ENCODE peak calls at places on chromosomes 12 and 14, in eight cellular contexts. One of them, this sample, is unnamed.

GRCh38 chr12:20007331-20007730 is 361.0 kb upstream of the PDE3A start:
- DNase-seq in AG09319: no peak
- DNase-seq in stimulated activated CD8-positive, alpha-beta memory T cell treated with anti-CD3 and anti-CD28 coated beads, Interleukin-12 subunit alpha, Interleukin-12 subunit beta, amount 100 ng/mL, for 4 hours: no peak
- DNase-seq in T1000: no peak
- DNase-seq in Peyer's patch: no peak
- DNase-seq in fibroblast of mammary gland: no peak
- DNase-seq in HT-29: no peak
- DNase-seq in GM12865: no peak
- DNase-seq in this sample: no peak

GRCh38 chr12:71057330-71057729 is 100.5 kb downstream of the TSPAN8 start:
- DNase-seq in stimulated activated CD8-positive, alpha-beta memory T cell treated with anti-CD3 and anti-CD28 coated beads, Interleukin-12 subunit alpha, Interleukin-12 subunit beta, amount 100 ng/mL, for 4 hours: no peak
- DNase-seq in Peyer's patch: no peak
- DNase-seq in HT-29: no peak
- DNase-seq in AG09319: no peak
- DNase-seq in fibroblast of mammary gland: peak; percentile 47
- DNase-seq in T1000: no peak
- DNase-seq in GM12865: no peak
- DNase-seq in this sample: no peak

GRCh38 chr14:23076785-23077408 is 18.0 kb downstream of the ACIN1 start:
- DNase-seq in fibroblast of mammary gland: peak; percentile 58
- DNase-seq in AG09319: no peak
- DNase-seq in Peyer's patch: no peak
- DNase-seq in T1000: no peak
- DNase-seq in stimulated activated CD8-positive, alpha-beta memory T cell treated with anti-CD3 and anti-CD28 coated beads, Interleukin-12 subunit alpha, Interleukin-12 subunit beta, amount 100 ng/mL, for 4 hours: no peak
- DNase-seq in GM12865: no peak
- DNase-seq in HT-29: peak; percentile 30
- DNase-seq in this sample: no peak

GRCh38 chr12:123591702-123592481 is 7.5 kb downstream of the TMED2 start:
- DNase-seq in HT-29: no peak
- DNase-seq in AG09319: no peak
- DNase-seq in Peyer's patch: no peak
- DNase-seq in GM12865: no peak
- DNase-seq in T1000: no peak
- DNase-seq in stimulated activated CD8-positive, alpha-beta memory T cell treated with anti-CD3 and anti-CD28 coated beads, Interleukin-12 subunit alpha, Interleukin-12 subunit beta, amount 100 ng/mL, for 4 hours: no peak
- DNase-seq in fibroblast of mammary gland: peak; percentile 42
- DNase-seq in this sample: no peak

GRCh38 chr14:73057939-73058223 is 453 bp upstream of the RBM25 start:
- DNase-seq in AG09319: no peak
- DNase-seq in Peyer's patch: no peak
- DNase-seq in T1000: no peak
- DNase-seq in HT-29: no peak
- DNase-seq in stimulated activated CD8-positive, alpha-beta memory T cell treated with anti-CD3 and anti-CD28 coated beads, Interleukin-12 subunit alpha, Interleukin-12 subunit beta, amount 100 ng/mL, for 4 hours: no peak
- DNase-seq in GM12865: no peak
- DNase-seq in fibroblast of mammary gland: no peak
- DNase-seq in this sample: no peak

GRCh38 chr14:81351205-81351604 is 48.9 kb downstream of the STON2 start:
- DNase-seq in stimulated activated CD8-positive, alpha-beta memory T cell treated with anti-CD3 and anti-CD28 coated beads, Interleukin-12 subunit alpha, Interleukin-12 subunit beta, amount 100 ng/mL, for 4 hours: no peak
- DNase-seq in fibroblast of mammary gland: no peak
- DNase-seq in T1000: no peak
- DNase-seq in Peyer's patch: no peak
- DNase-seq in HT-29: no peak
- DNase-seq in AG09319: no peak
- DNase-seq in GM12865: no peak
- DNase-seq in this sample: no peak

GRCh38 chr12:84913151-84913550 is 552 bp upstream of the SLC6A15 start:
- DNase-seq in Peyer's patch: no peak
- DNase-seq in AG09319: no peak
- DNase-seq in T1000: no peak
- DNase-seq in GM12865: no peak
- DNase-seq in fibroblast of mammary gland: peak; percentile 43
- DNase-seq in stimulated activated CD8-positive, alpha-beta memory T cell treated with anti-CD3 and anti-CD28 coated beads, Interleukin-12 subunit alpha, Interleukin-12 subunit beta, amount 100 ng/mL, for 4 hours: no peak
- DNase-seq in HT-29: no peak
- DNase-seq in this sample: no peak

GRCh38 chr12:121223283-121223946 is 13.5 kb downstream of the P2RX4 start:
- DNase-seq in Peyer's patch: peak; percentile 76
- DNase-seq in GM12865: peak; percentile 71
- DNase-seq in stimulated activated CD8-positive, alpha-beta memory T cell treated with anti-CD3 and anti-CD28 coated beads, Interleukin-12 subunit alpha, Interleukin-12 subunit beta, amount 100 ng/mL, for 4 hours: no peak
- DNase-seq in AG09319: no peak
- DNase-seq in HT-29: peak; percentile 54
- DNase-seq in fibroblast of mammary gland: no peak
- DNase-seq in T1000: no peak
- DNase-seq in this sample: no peak

GRCh38 chr12:112904571-112904970 is 2.2 kb upstream of the OAS1 start:
- DNase-seq in AG09319: no peak
- DNase-seq in T1000: no peak
- DNase-seq in GM12865: no peak
- DNase-seq in Peyer's patch: no peak
- DNase-seq in fibroblast of mammary gland: peak; percentile 50
- DNase-seq in HT-29: no peak
- DNase-seq in stimulated activated CD8-positive, alpha-beta memory T cell treated with anti-CD3 and anti-CD28 coated beads, Interleukin-12 subunit alpha, Interleukin-12 subunit beta, amount 100 ng/mL, for 4 hours: no peak
- DNase-seq in this sample: no peak

GRCh38 chr14:36316131-36316530 is 4.3 kb downstream of the MBIP start:
- DNase-seq in fibroblast of mammary gland: no peak
- DNase-seq in Peyer's patch: no peak
- DNase-seq in HT-29: no peak
- DNase-seq in GM12865: no peak
- DNase-seq in stimulated activated CD8-positive, alpha-beta memory T cell treated with anti-CD3 and anti-CD28 coated beads, Interleukin-12 subunit alpha, Interleukin-12 subunit beta, amount 100 ng/mL, for 4 hours: no peak
- DNase-seq in T1000: no peak
- DNase-seq in AG09319: no peak
- DNase-seq in this sample: no peak

GRCh38 chr14:103109789-103110415 is 13.4 kb upstream of the TNFAIP2 start:
- DNase-seq in AG09319: no peak
- DNase-seq in stimulated activated CD8-positive, alpha-beta memory T cell treated with anti-CD3 and anti-CD28 coated beads, Interleukin-12 subunit alpha, Interleukin-12 subunit beta, amount 100 ng/mL, for 4 hours: no peak
- DNase-seq in T1000: peak; percentile 46
- DNase-seq in Peyer's patch: no peak
- DNase-seq in fibroblast of mammary gland: peak; percentile 81
- DNase-seq in GM12865: no peak
- DNase-seq in HT-29: no peak
- DNase-seq in this sample: no peak

GRCh38 chr12:128918481-128918880 is 65.2 kb downstream of the GLT1D1 start:
- DNase-seq in stimulated activated CD8-positive, alpha-beta memory T cell treated with anti-CD3 and anti-CD28 coated beads, Interleukin-12 subunit alpha, Interleukin-12 subunit beta, amount 100 ng/mL, for 4 hours: no peak
- DNase-seq in GM12865: no peak
- DNase-seq in T1000: no peak
- DNase-seq in HT-29: no peak
- DNase-seq in fibroblast of mammary gland: no peak
- DNase-seq in AG09319: no peak
- DNase-seq in Peyer's patch: no peak
- DNase-seq in this sample: no peak

GRCh38 chr12:55700255-55701018 is 7.3 kb downstream of the ITGA7 start:
- DNase-seq in stimulated activated CD8-positive, alpha-beta memory T cell treated with anti-CD3 and anti-CD28 coated beads, Interleukin-12 subunit alpha, Interleukin-12 subunit beta, amount 100 ng/mL, for 4 hours: no peak
- DNase-seq in T1000: peak; percentile 63
- DNase-seq in fibroblast of mammary gland: no peak
- DNase-seq in GM12865: no peak
- DNase-seq in AG09319: no peak
- DNase-seq in HT-29: no peak
- DNase-seq in Peyer's patch: no peak
- DNase-seq in this sample: peak; percentile 61

GRCh38 chr14:72222046-72222445 is 289.8 kb downstream of the RGS6 start:
- DNase-seq in fibroblast of mammary gland: no peak
- DNase-seq in T1000: no peak
- DNase-seq in stimulated activated CD8-positive, alpha-beta memory T cell treated with anti-CD3 and anti-CD28 coated beads, Interleukin-12 subunit alpha, Interleukin-12 subunit beta, amount 100 ng/mL, for 4 hours: no peak
- DNase-seq in GM12865: no peak
- DNase-seq in Peyer's patch: no peak
- DNase-seq in HT-29: no peak
- DNase-seq in AG09319: no peak
- DNase-seq in this sample: no peak

GRCh38 chr12:88578274-88578673 is 2.0 kb downstream of the KITLG start:
- DNase-seq in HT-29: no peak
- DNase-seq in stimulated activated CD8-positive, alpha-beta memory T cell treated with anti-CD3 and anti-CD28 coated beads, Interleukin-12 subunit alpha, Interleukin-12 subunit beta, amount 100 ng/mL, for 4 hours: no peak
- DNase-seq in Peyer's patch: no peak
- DNase-seq in GM12865: no peak
- DNase-seq in AG09319: no peak
- DNase-seq in T1000: no peak
- DNase-seq in fibroblast of mammary gland: peak; percentile 43
- DNase-seq in this sample: no peak

GRCh38 chr12:28781671-28782652 is 367.1 kb upstream of the FAR2 start:
- DNase-seq in HT-29: no peak
- DNase-seq in AG09319: no peak
- DNase-seq in T1000: no peak
- DNase-seq in Peyer's patch: no peak
- DNase-seq in fibroblast of mammary gland: no peak
- DNase-seq in stimulated activated CD8-positive, alpha-beta memory T cell treated with anti-CD3 and anti-CD28 coated beads, Interleukin-12 subunit alpha, Interleukin-12 subunit beta, amount 100 ng/mL, for 4 hours: no peak
- DNase-seq in GM12865: no peak
- DNase-seq in this sample: no peak

GRCh38 chr14:73723799-73724621 is 9.8 kb upstream of the PNMA1 start:
- DNase-seq in stimulated activated CD8-positive, alpha-beta memory T cell treated with anti-CD3 and anti-CD28 coated beads, Interleukin-12 subunit alpha, Interleukin-12 subunit beta, amount 100 ng/mL, for 4 hours: no peak
- DNase-seq in GM12865: peak; percentile 5
- DNase-seq in HT-29: no peak
- DNase-seq in fibroblast of mammary gland: peak; percentile 99
- DNase-seq in Peyer's patch: no peak
- DNase-seq in AG09319: peak; percentile 98
- DNase-seq in T1000: peak; percentile 80
- DNase-seq in this sample: no peak

GRCh38 chr14:89771251-89771650 is 183.3 kb downstream of the EFCAB11 start:
- DNase-seq in HT-29: no peak
- DNase-seq in Peyer's patch: no peak
- DNase-seq in fibroblast of mammary gland: no peak
- DNase-seq in stimulated activated CD8-positive, alpha-beta memory T cell treated with anti-CD3 and anti-CD28 coated beads, Interleukin-12 subunit alpha, Interleukin-12 subunit beta, amount 100 ng/mL, for 4 hours: no peak
- DNase-seq in GM12865: no peak
- DNase-seq in AG09319: no peak
- DNase-seq in T1000: no peak
- DNase-seq in this sample: no peak

GRCh38 chr14:21940887-21941855 is 267.6 kb upstream of the OR4E1 start:
- DNase-seq in GM12865: peak; percentile 28
- DNase-seq in stimulated activated CD8-positive, alpha-beta memory T cell treated with anti-CD3 and anti-CD28 coated beads, Interleukin-12 subunit alpha, Interleukin-12 subunit beta, amount 100 ng/mL, for 4 hours: no peak
- DNase-seq in AG09319: no peak
- DNase-seq in T1000: no peak
- DNase-seq in HT-29: peak; percentile 36
- DNase-seq in fibroblast of mammary gland: peak; percentile 24
- DNase-seq in Peyer's patch: no peak
- DNase-seq in this sample: no peak

GRCh38 chr12:102548543-102548942 is 68.2 kb upstream of the IGF1 start:
- DNase-seq in fibroblast of mammary gland: no peak
- DNase-seq in stimulated activated CD8-positive, alpha-beta memory T cell treated with anti-CD3 and anti-CD28 coated beads, Interleukin-12 subunit alpha, Interleukin-12 subunit beta, amount 100 ng/mL, for 4 hours: no peak
- DNase-seq in T1000: no peak
- DNase-seq in GM12865: no peak
- DNase-seq in AG09319: no peak
- DNase-seq in Peyer's patch: no peak
- DNase-seq in HT-29: no peak
- DNase-seq in this sample: no peak

GRCh38 chr12:48969847-48970701 is 1.5 kb downstream of the WNT10B start:
- DNase-seq in T1000: no peak
- DNase-seq in Peyer's patch: no peak
- DNase-seq in fibroblast of mammary gland: no peak
- DNase-seq in GM12865: no peak
- DNase-seq in HT-29: no peak
- DNase-seq in stimulated activated CD8-positive, alpha-beta memory T cell treated with anti-CD3 and anti-CD28 coated beads, Interleukin-12 subunit alpha, Interleukin-12 subunit beta, amount 100 ng/mL, for 4 hours: peak; percentile 40
- DNase-seq in AG09319: no peak
- DNase-seq in this sample: peak; percentile 88

GRCh38 chr12:100185361-100185894 is 15.2 kb upstream of the ACTR6 start:
- DNase-seq in T1000: no peak
- DNase-seq in Peyer's patch: no peak
- DNase-seq in GM12865: peak; percentile 86
- DNase-seq in stimulated activated CD8-positive, alpha-beta memory T cell treated with anti-CD3 and anti-CD28 coated beads, Interleukin-12 subunit alpha, Interleukin-12 subunit beta, amount 100 ng/mL, for 4 hours: no peak
- DNase-seq in HT-29: no peak
- DNase-seq in AG09319: no peak
- DNase-seq in fibroblast of mammary gland: no peak
- DNase-seq in this sample: no peak

GRCh38 chr12:728781-729180 is 23.6 kb upstream of the WNK1 start:
- DNase-seq in stimulated activated CD8-positive, alpha-beta memory T cell treated with anti-CD3 and anti-CD28 coated beads, Interleukin-12 subunit alpha, Interleukin-12 subunit beta, amount 100 ng/mL, for 4 hours: no peak
- DNase-seq in HT-29: no peak
- DNase-seq in fibroblast of mammary gland: no peak
- DNase-seq in GM12865: peak; percentile 28
- DNase-seq in T1000: no peak
- DNase-seq in AG09319: no peak
- DNase-seq in Peyer's patch: no peak
- DNase-seq in this sample: no peak

GRCh38 chr14:91405241-91405721 is 12.3 kb downstream of the CCDC88C start:
- DNase-seq in stimulated activated CD8-positive, alpha-beta memory T cell treated with anti-CD3 and anti-CD28 coated beads, Interleukin-12 subunit alpha, Interleukin-12 subunit beta, amount 100 ng/mL, for 4 hours: peak; percentile 59
- DNase-seq in Peyer's patch: no peak
- DNase-seq in fibroblast of mammary gland: no peak
- DNase-seq in HT-29: no peak
- DNase-seq in T1000: no peak
- DNase-seq in GM12865: no peak
- DNase-seq in AG09319: no peak
- DNase-seq in this sample: no peak

GRCh38 chr12:6532927-6533652 is 1.2 kb upstream of the GAPDH start:
- DNase-seq in T1000: peak; percentile 76
- DNase-seq in GM12865: peak; percentile 71
- DNase-seq in AG09319: no peak
- DNase-seq in fibroblast of mammary gland: peak; percentile 53
- DNase-seq in HT-29: no peak
- DNase-seq in stimulated activated CD8-positive, alpha-beta memory T cell treated with anti-CD3 and anti-CD28 coated beads, Interleukin-12 subunit alpha, Interleukin-12 subunit beta, amount 100 ng/mL, for 4 hours: no peak
- DNase-seq in Peyer's patch: peak; percentile 84
- DNase-seq in this sample: no peak

GRCh38 chr14:70856851-70857498 is 47.7 kb upstream of the MAP3K9 start:
- DNase-seq in HT-29: no peak
- DNase-seq in fibroblast of mammary gland: peak; percentile 95
- DNase-seq in T1000: peak; percentile 37
- DNase-seq in AG09319: no peak
- DNase-seq in GM12865: no peak
- DNase-seq in stimulated activated CD8-positive, alpha-beta memory T cell treated with anti-CD3 and anti-CD28 coated beads, Interleukin-12 subunit alpha, Interleukin-12 subunit beta, amount 100 ng/mL, for 4 hours: no peak
- DNase-seq in Peyer's patch: no peak
- DNase-seq in this sample: no peak

This sample was measured in upper lobe of left lung.